ENCODE peak calls at places on chromosomes 6 and 20, in seven cellular contexts. One of them, this sample, is unnamed.

GRCh38 chr6:3748726-3749389 is 2.7 kb downstream of the PXDC1 start:
- DNase-seq in stimulated activated CD4-positive, alpha-beta T cell treated with anti-CD3 and anti-CD28 coated beads, Interleukin-1b, Interleukin-23, amount 100 ng/mL, for 4 hours: no peak
- DNase-seq in PC-9: no peak
- DNase-seq in NCI-H345: no peak
- DNase-seq in astrocyte of the spinal cord: no peak
- DNase-seq in T-helper 2 cell: no peak
- DNase-seq in GDM1: no peak
- DNase-seq in this sample: no peak

GRCh38 chr20:46970937-46971630 is 76.4 kb downstream of the EYA2 start:
- DNase-seq in stimulated activated CD4-positive, alpha-beta T cell treated with anti-CD3 and anti-CD28 coated beads, Interleukin-1b, Interleukin-23, amount 100 ng/mL, for 4 hours: no peak
- DNase-seq in PC-9: peak; percentile 95
- DNase-seq in NCI-H345: peak; percentile 22
- DNase-seq in astrocyte of the spinal cord: peak; percentile 81
- DNase-seq in T-helper 2 cell: no peak
- DNase-seq in GDM1: no peak
- DNase-seq in this sample: peak; percentile 84

GRCh38 chr6:53168516-53169257 is 20.0 kb upstream of the GCM1 start:
- DNase-seq in stimulated activated CD4-positive, alpha-beta T cell treated with anti-CD3 and anti-CD28 coated beads, Interleukin-1b, Interleukin-23, amount 100 ng/mL, for 4 hours: no peak
- DNase-seq in PC-9: peak; percentile 92
- DNase-seq in NCI-H345: no peak
- DNase-seq in astrocyte of the spinal cord: peak; percentile 46
- DNase-seq in T-helper 2 cell: no peak
- DNase-seq in GDM1: no peak
- DNase-seq in this sample: peak; percentile 90

GRCh38 chr6:39292637-39293036 is 21.6 kb downstream of the KCNK17 start:
- DNase-seq in stimulated activated CD4-positive, alpha-beta T cell treated with anti-CD3 and anti-CD28 coated beads, Interleukin-1b, Interleukin-23, amount 100 ng/mL, for 4 hours: no peak
- DNase-seq in PC-9: no peak
- DNase-seq in NCI-H345: no peak
- DNase-seq in astrocyte of the spinal cord: no peak
- DNase-seq in T-helper 2 cell: no peak
- DNase-seq in GDM1: no peak
- DNase-seq in this sample: no peak

GRCh38 chr20:3864518-3864917 is 17.9 kb downstream of the MAVS start:
- DNase-seq in stimulated activated CD4-positive, alpha-beta T cell treated with anti-CD3 and anti-CD28 coated beads, Interleukin-1b, Interleukin-23, amount 100 ng/mL, for 4 hours: no peak
- DNase-seq in PC-9: no peak
- DNase-seq in NCI-H345: no peak
- DNase-seq in astrocyte of the spinal cord: no peak
- DNase-seq in T-helper 2 cell: no peak
- DNase-seq in GDM1: no peak
- DNase-seq in this sample: no peak

GRCh38 chr20:19974621-19975435 is 42.3 kb upstream of the NAA20 start:
- DNase-seq in stimulated activated CD4-positive, alpha-beta T cell treated with anti-CD3 and anti-CD28 coated beads, Interleukin-1b, Interleukin-23, amount 100 ng/mL, for 4 hours: no peak
- DNase-seq in PC-9: peak; percentile 84
- DNase-seq in NCI-H345: no peak
- DNase-seq in astrocyte of the spinal cord: peak; percentile 96
- DNase-seq in T-helper 2 cell: no peak
- DNase-seq in GDM1: no peak
- DNase-seq in this sample: no peak

GRCh38 chr6:35757461-35758123 is 18.8 kb upstream of the CLPSL2 start:
- DNase-seq in stimulated activated CD4-positive, alpha-beta T cell treated with anti-CD3 and anti-CD28 coated beads, Interleukin-1b, Interleukin-23, amount 100 ng/mL, for 4 hours: no peak
- DNase-seq in PC-9: no peak
- DNase-seq in NCI-H345: no peak
- DNase-seq in astrocyte of the spinal cord: peak; percentile 37
- DNase-seq in T-helper 2 cell: no peak
- DNase-seq in GDM1: no peak
- DNase-seq in this sample: no peak

GRCh38 chr20:46267108-46267820 is 41.0 kb downstream of the CDH22 start:
- DNase-seq in stimulated activated CD4-positive, alpha-beta T cell treated with anti-CD3 and anti-CD28 coated beads, Interleukin-1b, Interleukin-23, amount 100 ng/mL, for 4 hours: no peak
- DNase-seq in PC-9: no peak
- DNase-seq in NCI-H345: peak; percentile 59
- DNase-seq in astrocyte of the spinal cord: no peak
- DNase-seq in T-helper 2 cell: no peak
- DNase-seq in GDM1: no peak
- DNase-seq in this sample: no peak

GRCh38 chr6:43671801-43672690 is 15.5 kb downstream of the MRPS18A start:
- DNase-seq in stimulated activated CD4-positive, alpha-beta T cell treated with anti-CD3 and anti-CD28 coated beads, Interleukin-1b, Interleukin-23, amount 100 ng/mL, for 4 hours: no peak
- DNase-seq in PC-9: no peak
- DNase-seq in NCI-H345: no peak
- DNase-seq in astrocyte of the spinal cord: no peak
- DNase-seq in T-helper 2 cell: no peak
- DNase-seq in GDM1: no peak
- DNase-seq in this sample: no peak

GRCh38 chr20:33793011-33793931 is 17.9 kb upstream of the CHMP4B start:
- DNase-seq in stimulated activated CD4-positive, alpha-beta T cell treated with anti-CD3 and anti-CD28 coated beads, Interleukin-1b, Interleukin-23, amount 100 ng/mL, for 4 hours: no peak
- DNase-seq in PC-9: no peak
- DNase-seq in NCI-H345: no peak
- DNase-seq in astrocyte of the spinal cord: peak; percentile 58
- DNase-seq in T-helper 2 cell: no peak
- DNase-seq in GDM1: no peak
- DNase-seq in this sample: no peak

GRCh38 chr20:11919046-11919445 is 1.4 kb downstream of the BTBD3 start:
- DNase-seq in stimulated activated CD4-positive, alpha-beta T cell treated with anti-CD3 and anti-CD28 coated beads, Interleukin-1b, Interleukin-23, amount 100 ng/mL, for 4 hours: no peak
- DNase-seq in PC-9: no peak
- DNase-seq in NCI-H345: peak; percentile 93
- DNase-seq in astrocyte of the spinal cord: peak; percentile 61
- DNase-seq in T-helper 2 cell: no peak
- DNase-seq in GDM1: no peak
- DNase-seq in this sample: no peak

GRCh38 chr6:132054525-132054924 is 103.4 kb upstream of the CCN2 start:
- DNase-seq in stimulated activated CD4-positive, alpha-beta T cell treated with anti-CD3 and anti-CD28 coated beads, Interleukin-1b, Interleukin-23, amount 100 ng/mL, for 4 hours: no peak
- DNase-seq in PC-9: no peak
- DNase-seq in NCI-H345: no peak
- DNase-seq in astrocyte of the spinal cord: peak; percentile 67
- DNase-seq in T-helper 2 cell: no peak
- DNase-seq in GDM1: no peak
- DNase-seq in this sample: peak; percentile 65

GRCh38 chr6:138682722-138683521 is 90.6 kb upstream of the CCDC28A start:
- DNase-seq in stimulated activated CD4-positive, alpha-beta T cell treated with anti-CD3 and anti-CD28 coated beads, Interleukin-1b, Interleukin-23, amount 100 ng/mL, for 4 hours: no peak
- DNase-seq in PC-9: peak; percentile 88
- DNase-seq in NCI-H345: no peak
- DNase-seq in astrocyte of the spinal cord: peak; percentile 87
- DNase-seq in T-helper 2 cell: no peak
- DNase-seq in GDM1: no peak
- DNase-seq in this sample: no peak

GRCh38 chr6:53279301-53279700 is 69.4 kb downstream of the ELOVL5 start:
- DNase-seq in stimulated activated CD4-positive, alpha-beta T cell treated with anti-CD3 and anti-CD28 coated beads, Interleukin-1b, Interleukin-23, amount 100 ng/mL, for 4 hours: no peak
- DNase-seq in PC-9: no peak
- DNase-seq in NCI-H345: no peak
- DNase-seq in astrocyte of the spinal cord: no peak
- DNase-seq in T-helper 2 cell: no peak
- DNase-seq in GDM1: no peak
- DNase-seq in this sample: no peak

This sample was measured in trophoblast cell.